ENCODE peak calls at places on chromosome 12, in four cellular contexts. W is HL-60, J is K562, U is GM12878. O is an unnamed sample.

GRCh38 chr12:130266751-130267150 is 70.9 kb upstream of the PIWIL1 start:
- DNase-seq in W (no peak), J (no peak), U (no peak), O (no peak)

GRCh38 chr12:113980537-113981337 is 14.6 kb upstream of the RBM19 start:
- DNase-seq in W (peak; percentile 33), J (peak; percentile 68), U (no peak), O (peak; percentile 28)

GRCh38 chr12:91490667-91491309 is 308.2 kb upstream of the DCN start:
- DNase-seq in W (no peak), J (no peak), U (no peak), O (no peak)

GRCh38 chr12:58262796-58263195 is 321.4 kb downstream of the ATP23 start:
- DNase-seq in W (no peak), J (no peak), U (no peak), O (no peak)

GRCh38 chr12:31206038-31206670 is 119.8 kb downstream of the SINHCAF start:
- DNase-seq in W (no peak), J (no peak), U (no peak), O (no peak)

GRCh38 chr12:47317182-47317915 is 237.6 kb upstream of the AMIGO2 start:
- DNase-seq in W (no peak), J (no peak), U (no peak), O (no peak)

GRCh38 chr12:125142601-125143000 is 77.4 kb downstream of the AACS start:
- DNase-seq in W (no peak), J (no peak), U (no peak), O (no peak)

GRCh38 chr12:53770281-53770680 is 18.5 kb upstream of the CISTR start:
- DNase-seq in W (no peak), J (no peak), U (no peak), O (no peak)

GRCh38 chr12:3644103-3644502 is 108.8 kb downstream of the CRACR2A start:
- DNase-seq in W (no peak), J (no peak), U (no peak), O (no peak)

GRCh38 chr12:121828826-121829225 is 25.0 kb downstream of the SETD1B start:
- DNase-seq in W (no peak), J (no peak), U (no peak), O (no peak)

GRCh38 chr12:118544569-118544968 is 168.2 kb downstream of the SUDS3 start:
- DNase-seq in W (no peak), J (no peak), U (no peak), O (no peak)

GRCh38 chr12:89236748-89237428 is 115.4 kb downstream of the DUSP6 start:
- DNase-seq in W (no peak), J (no peak), U (no peak), O (no peak)

GRCh38 chr12:27096420-27096819 is 14.0 kb upstream of the C12orf71 start:
- DNase-seq in W (no peak), J (no peak), U (no peak), O (no peak)

GRCh38 chr12:82019533-82019932 is 260.4 kb upstream of the PPFIA2 start:
- DNase-seq in W (peak; percentile 9), J (no peak), U (no peak), O (no peak)

GRCh38 chr12:49673446-49674317 is 33.5 kb downstream of the FMNL3 start:
- DNase-seq in W (no peak), J (peak; percentile 87), U (no peak), O (no peak)

GRCh38 chr12:76083761-76084276 is 666 bp downstream of the NAP1L1 start:
- DNase-seq in W (peak; percentile 55), J (peak; percentile 83), U (no peak), O (peak; percentile 50)

GRCh38 chr12:52356762-52357580 is 10.3 kb downstream of the KRT85 start:
- DNase-seq in W (no peak), J (no peak), U (no peak), O (no peak)

GRCh38 chr12:4745249-4745648 is 25.0 kb downstream of the GALNT8 start:
- DNase-seq in W (no peak), J (no peak), U (no peak), O (no peak)

GRCh38 chr12:116532428-116532827 is 26.8 kb upstream of the MAP1LC3B2 start:
- DNase-seq in W (no peak), J (peak; percentile 25), U (no peak), O (no peak)

GRCh38 chr12:54526800-54527630 is 22.4 kb upstream of the PDE1B start:
- DNase-seq in W (peak; percentile 34), J (peak; percentile 76), U (no peak), O (no peak)

GRCh38 chr12:86723326-86723725 is 467.1 kb upstream of the MGAT4C start:
- DNase-seq in W (no peak), J (no peak), U (no peak), O (no peak)

GRCh38 chr12:118126119-118126757 is 9.7 kb upstream of the PEBP1 start:
- DNase-seq in W (no peak), J (no peak), U (no peak), O (no peak)

GRCh38 chr12:12736759-12737676 is 19.9 kb downstream of the CDKN1B start:
- DNase-seq in W (peak; percentile 29), J (peak; percentile 35), U (peak; percentile 45), O (no peak)

GRCh38 chr12:124608451-124608870 is 41.0 kb upstream of the NCOR2 start:
- DNase-seq in W (peak; percentile 7), J (no peak), U (no peak), O (no peak)

GRCh38 chr12:104177663-104178501 is 37.7 kb upstream of the TXNRD1 start:
- DNase-seq in W (peak; percentile 74), J (peak; percentile 32), U (no peak), O (no peak)

GRCh38 chr12:109174468-109174867 is 58.1 kb downstream of the ACACB start:
- DNase-seq in W (no peak), J (no peak), U (no peak), O (no peak)

GRCh38 chr12:40225984-40226602 is 1.3 kb downstream of the LRRK2 start:
- DNase-seq in W (no peak), J (no peak), U (peak; percentile 85), O (no peak)

GRCh38 chr12:4992881-4993280 is 50.8 kb upstream of the KCNA5 start:
- DNase-seq in W (no peak), J (no peak), U (no peak), O (no peak)

GRCh38 chr12:65879878-65880277 is 55.6 kb downstream of the HMGA2 start:
- DNase-seq in W (no peak), J (no peak), U (no peak), O (no peak)

GRCh38 chr12:65876898-65877721 is 52.8 kb downstream of the HMGA2 start:
- DNase-seq in W (no peak), J (no peak), U (no peak), O (no peak)

GRCh38 chr12:65877836-65878235 is 53.6 kb downstream of the HMGA2 start:
- DNase-seq in W (no peak), J (no peak), U (no peak), O (no peak)

GRCh38 chr12:65875635-65876034 is 51.4 kb downstream of the HMGA2 start:
- DNase-seq in W (no peak), J (no peak), U (no peak), O (no peak)

GRCh38 chr12:65878540-65878939 is 54.3 kb downstream of the HMGA2 start:
- DNase-seq in W (no peak), J (no peak), U (no peak), O (no peak)
- TF ChIP-seq POLR2AphosphoS5 in W (no peak), J (no peak), U (no peak), O (no peak)

GRCh38 chr12:24475337-24475736 is 473.6 kb downstream of the BCAT1 start:
- DNase-seq in W (no peak), J (no peak), U (no peak), O (no peak)

GRCh38 chr12:24469089-24469488 is 479.8 kb downstream of the BCAT1 start:
- DNase-seq in W (no peak), J (no peak), U (no peak), O (no peak)

GRCh38 chr12:24473097-24473496 is 475.8 kb downstream of the BCAT1 start:
- DNase-seq in W (no peak), J (no peak), U (no peak), O (no peak)

DNA sequence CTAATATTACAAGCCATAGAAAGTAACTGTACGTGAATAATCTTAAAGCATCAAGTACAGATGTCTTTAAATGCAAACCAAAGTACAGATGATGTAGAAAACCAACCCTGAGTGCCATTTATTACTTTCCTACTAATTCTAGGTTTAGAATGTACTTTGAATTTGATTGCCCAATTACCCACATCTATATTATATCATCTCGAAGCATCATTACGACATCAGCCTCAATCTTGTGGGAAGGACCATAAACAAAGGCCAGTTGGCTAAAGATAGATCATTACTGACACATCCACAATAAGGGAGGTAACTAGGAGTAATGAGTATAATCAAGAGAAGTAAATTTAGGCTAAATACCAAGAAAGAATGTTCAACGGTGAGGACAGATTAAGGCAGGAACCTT is 478.9 kb downstream of the BCAT1 start:
- DNase-seq in W (peak; percentile 27), J (no peak), U (no peak), O (no peak)
- TF ChIP-seq SPI1 in W (no peak), J (no peak), U (no peak), O (no peak)

DNA sequence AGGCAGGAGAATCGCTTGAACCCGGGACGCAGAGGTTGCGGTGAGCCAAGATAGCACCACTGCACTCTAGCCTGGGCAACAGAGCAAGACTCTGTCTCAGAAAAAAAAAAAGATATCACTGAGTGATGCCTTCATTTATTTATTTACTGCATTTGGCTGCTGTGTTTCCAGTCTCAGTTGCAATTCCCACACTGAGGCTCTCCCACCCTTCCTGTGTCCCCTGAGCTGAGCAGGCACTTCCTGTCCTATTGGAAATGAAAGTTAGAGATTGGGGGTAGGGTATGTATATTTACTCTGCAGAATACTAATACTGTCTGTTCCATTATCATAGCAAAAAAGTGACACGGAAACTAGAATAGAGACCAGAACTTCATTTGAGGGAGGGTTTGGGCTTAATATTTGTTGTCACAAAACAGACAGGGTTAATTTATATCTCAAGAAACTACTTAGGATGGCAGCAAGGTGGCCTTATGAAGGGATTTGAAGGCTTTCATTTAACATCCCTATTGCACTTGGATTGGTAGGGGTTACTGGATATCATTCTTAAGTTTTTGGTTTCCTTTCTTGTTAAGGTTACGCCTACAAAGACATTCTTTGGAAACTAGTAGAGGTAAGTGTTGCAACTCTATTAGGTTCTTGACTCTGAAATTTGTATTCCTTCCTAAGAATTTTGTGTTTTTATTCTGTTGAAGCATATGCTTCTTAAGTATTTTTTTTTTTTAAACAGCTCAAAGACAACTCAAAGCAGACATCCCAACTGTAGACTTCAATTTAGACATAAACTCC is 1.4 kb upstream of the RBMS2 start:
- DNase-seq in W (no peak), J (no peak), U (no peak), O (no peak)
- TF ChIP-seq POLR2AphosphoS5 in W (no peak), J (no peak), U (no peak), O (no peak)

DNA sequence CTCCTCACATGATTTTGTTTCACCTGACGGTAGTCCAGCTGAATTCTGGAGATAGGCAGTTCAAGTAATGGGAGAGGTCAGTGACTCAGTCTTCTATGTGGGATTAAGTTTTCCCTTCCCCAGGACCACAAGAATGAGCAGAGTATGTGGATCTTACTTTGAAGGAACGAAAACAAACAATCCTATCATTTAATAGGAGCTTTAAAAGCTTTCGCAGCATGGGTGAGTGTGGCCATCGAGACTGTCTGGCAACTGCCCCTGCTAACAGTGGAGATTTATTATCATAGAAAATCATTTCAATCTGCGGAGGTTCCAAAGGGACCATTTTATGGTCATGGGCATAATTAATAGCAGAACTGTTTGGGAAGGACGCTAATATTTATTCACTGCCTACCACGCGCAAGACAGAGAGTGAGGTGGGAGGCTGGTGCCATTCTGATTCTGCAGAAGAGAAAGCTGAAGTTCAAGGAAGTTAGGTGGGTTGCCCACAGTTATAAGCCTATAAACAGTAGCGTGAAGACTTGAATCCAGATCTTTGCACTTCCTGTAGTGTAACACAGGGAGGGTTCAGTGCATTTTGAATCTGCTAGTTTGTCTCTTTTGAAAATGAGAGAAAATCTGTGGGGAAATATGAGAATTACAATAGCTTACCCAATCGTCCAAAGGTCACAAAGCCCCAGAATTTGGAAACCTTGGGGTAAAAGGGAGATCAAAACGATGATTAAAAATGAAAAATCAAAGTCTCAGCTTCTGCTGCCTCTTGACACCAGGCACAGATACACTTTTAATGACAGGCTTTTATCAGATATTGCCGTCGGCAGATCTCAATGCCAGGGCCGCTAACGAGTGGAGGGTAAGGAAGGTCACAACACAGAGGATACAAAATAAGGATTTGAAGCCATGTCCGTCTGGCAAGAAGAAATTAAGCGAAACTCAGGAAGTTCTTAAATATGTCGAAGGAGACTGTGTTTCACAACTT is 209.6 kb downstream of the CRADD start:
- DNase-seq in W (no peak), J (no peak), U (no peak), O (no peak)
- TF ChIP-seq SPI1 in W (no peak), J (no peak), U (no peak), O (no peak)

O was measured in GM12891.